ENCODE peak calls at places on chromosomes 3 and 15, in four cellular contexts. One of them, this sample, is unnamed.

GRCh38 chr15:100889359-100890058 is 9.9 kb downstream of the ALDH1A3 start:
- DNase-seq in endothelial cell: no peak
- DNase-seq in glutamatergic neuron: no peak
- DNase-seq in MCF 10A: no peak
- DNase-seq in this sample: peak; percentile 69

GRCh38 chr3:126512916-126513650 is 4.5 kb downstream of the UROC1 start:
- DNase-seq in endothelial cell: no peak
- DNase-seq in glutamatergic neuron: peak; percentile 12
- DNase-seq in MCF 10A: no peak
- DNase-seq in this sample: no peak

GRCh38 chr3:40915346-40915865 is 283.9 kb upstream of the CTNNB1 start:
- DNase-seq in endothelial cell: no peak
- DNase-seq in glutamatergic neuron: no peak
- DNase-seq in MCF 10A: no peak
- DNase-seq in this sample: no peak

GRCh38 chr3:5023777-5024346 is 44.6 kb downstream of the BHLHE40 start:
- DNase-seq in endothelial cell: no peak
- DNase-seq in glutamatergic neuron: no peak
- DNase-seq in MCF 10A: no peak
- DNase-seq in this sample: no peak

GRCh38 chr15:31387101-31387482 is 60.5 kb downstream of the KLF13 start:
- DNase-seq in endothelial cell: no peak
- DNase-seq in glutamatergic neuron: no peak
- DNase-seq in MCF 10A: no peak
- DNase-seq in this sample: no peak

GRCh38 chr15:101565377-101565776 is 75.9 kb upstream of the PCSK6 start:
- DNase-seq in endothelial cell: no peak
- DNase-seq in glutamatergic neuron: no peak
- DNase-seq in MCF 10A: no peak
- DNase-seq in this sample: no peak

GRCh38 chr3:83065861-83066260 is 1304.4 kb upstream of the GBE1 start:
- DNase-seq in endothelial cell: no peak
- DNase-seq in glutamatergic neuron: no peak
- DNase-seq in MCF 10A: peak; percentile 9
- DNase-seq in this sample: no peak

GRCh38 chr3:178875157-178875556 is 196.5 kb downstream of the ZMAT3 start:
- DNase-seq in endothelial cell: no peak
- DNase-seq in glutamatergic neuron: no peak
- DNase-seq in MCF 10A: no peak
- DNase-seq in this sample: no peak

GRCh38 chr15:31257286-31257685 is 69.3 kb upstream of the KLF13 start:
- DNase-seq in endothelial cell: no peak
- DNase-seq in glutamatergic neuron: no peak
- DNase-seq in MCF 10A: no peak
- DNase-seq in this sample: no peak

GRCh38 chr3:185283374-185283935 is 29.6 kb upstream of the EHHADH start:
- DNase-seq in endothelial cell: no peak
- DNase-seq in glutamatergic neuron: no peak
- DNase-seq in MCF 10A: peak; percentile 24
- DNase-seq in this sample: peak; percentile 58

GRCh38 chr15:37773111-37773860 is 161.2 kb upstream of the TMCO5A start:
- DNase-seq in endothelial cell: no peak
- DNase-seq in glutamatergic neuron: no peak
- DNase-seq in MCF 10A: no peak
- DNase-seq in this sample: no peak

GRCh38 chr15:74788716-74789151 is 6.9 kb downstream of the CSK start:
- DNase-seq in endothelial cell: no peak
- DNase-seq in glutamatergic neuron: peak; percentile 40
- DNase-seq in MCF 10A: no peak
- DNase-seq in this sample: no peak

GRCh38 chr3:23701711-23702110 is 104.0 kb upstream of the UBE2E1 start:
- DNase-seq in endothelial cell: no peak
- DNase-seq in glutamatergic neuron: no peak
- DNase-seq in MCF 10A: no peak
- DNase-seq in this sample: no peak

GRCh38 chr3:8886556-8886955 is 76.7 kb downstream of the RAD18 start:
- DNase-seq in endothelial cell: no peak
- DNase-seq in glutamatergic neuron: no peak
- DNase-seq in MCF 10A: no peak
- DNase-seq in this sample: no peak

GRCh38 chr3:160605315-160605714 is 39.9 kb upstream of the KPNA4 start:
- DNase-seq in endothelial cell: no peak
- DNase-seq in glutamatergic neuron: no peak
- DNase-seq in MCF 10A: no peak
- DNase-seq in this sample: no peak

GRCh38 chr3:120780977-120781376 is 38.4 kb downstream of the GTF2E1 start:
- DNase-seq in endothelial cell: no peak
- DNase-seq in glutamatergic neuron: no peak
- DNase-seq in MCF 10A: peak; percentile 84
- DNase-seq in this sample: peak; percentile 7

GRCh38 chr15:66876423-66876730 is 174.3 kb downstream of the SMAD6 start:
- DNase-seq in endothelial cell: no peak
- DNase-seq in glutamatergic neuron: no peak
- DNase-seq in MCF 10A: no peak
- DNase-seq in this sample: no peak

GRCh38 chr3:128095222-128095703 is 28.3 kb downstream of the RUVBL1 start:
- DNase-seq in endothelial cell: peak; percentile 89
- DNase-seq in glutamatergic neuron: peak; percentile 91
- DNase-seq in MCF 10A: peak; percentile 88
- DNase-seq in this sample: peak; percentile 86

GRCh38 chr3:44685128-44685800 is 27.2 kb upstream of the ZNF502 start:
- DNase-seq in endothelial cell: peak; percentile 68
- DNase-seq in glutamatergic neuron: peak; percentile 82
- DNase-seq in MCF 10A: no peak
- DNase-seq in this sample: peak; percentile 57

GRCh38 chr15:71841563-71841962 is 31.2 kb downstream of the NR2E3 start:
- DNase-seq in endothelial cell: no peak
- DNase-seq in glutamatergic neuron: no peak
- DNase-seq in MCF 10A: no peak
- DNase-seq in this sample: no peak

GRCh38 chr15:39270976-39271375 is 309.9 kb upstream of the THBS1 start:
- DNase-seq in endothelial cell: no peak
- DNase-seq in glutamatergic neuron: no peak
- DNase-seq in MCF 10A: peak; percentile 55
- DNase-seq in this sample: peak; percentile 37

GRCh38 chr15:89018235-89018634 is 70.0 kb upstream of the ABHD2 start:
- DNase-seq in endothelial cell: no peak
- DNase-seq in glutamatergic neuron: no peak
- DNase-seq in MCF 10A: no peak
- DNase-seq in this sample: no peak

GRCh38 chr3:98500019-98500418 is 2.5 kb downstream of the OR5K2 start:
- DNase-seq in endothelial cell: no peak
- DNase-seq in glutamatergic neuron: no peak
- DNase-seq in MCF 10A: no peak
- DNase-seq in this sample: peak; percentile 67

GRCh38 chr3:61927332-61927731 is 366.0 kb downstream of the PTPRG start:
- DNase-seq in endothelial cell: no peak
- DNase-seq in glutamatergic neuron: no peak
- DNase-seq in MCF 10A: peak; percentile 16
- DNase-seq in this sample: no peak

GRCh38 chr3:55469957-55470526 is 17.1 kb downstream of the WNT5A start:
- DNase-seq in endothelial cell: no peak
- DNase-seq in glutamatergic neuron: no peak
- DNase-seq in MCF 10A: no peak
- DNase-seq in this sample: no peak

GRCh38 chr3:55471084-55471483 is 16.0 kb downstream of the WNT5A start:
- DNase-seq in endothelial cell: no peak
- DNase-seq in glutamatergic neuron: no peak
- DNase-seq in MCF 10A: no peak
- DNase-seq in this sample: no peak

GRCh38 chr3:55474213-55474632 is 12.9 kb downstream of the WNT5A start:
- DNase-seq in endothelial cell: peak; percentile 43
- DNase-seq in glutamatergic neuron: peak; percentile 65
- DNase-seq in MCF 10A: no peak
- DNase-seq in this sample: no peak

GRCh38 chr3:55473788-55474187 is 13.3 kb downstream of the WNT5A start:
- DNase-seq in endothelial cell: no peak
- DNase-seq in glutamatergic neuron: no peak
- DNase-seq in MCF 10A: no peak
- DNase-seq in this sample: no peak

GRCh38 chr3:55471522-55472280 is 15.4 kb downstream of the WNT5A start:
- DNase-seq in endothelial cell: no peak
- DNase-seq in glutamatergic neuron: no peak
- DNase-seq in MCF 10A: no peak
- DNase-seq in this sample: no peak
- TF ChIP-seq CTCF in endothelial cell: no peak
- TF ChIP-seq CTCF in glutamatergic neuron: no peak
- TF ChIP-seq CTCF in MCF 10A: no peak
- TF ChIP-seq CTCF in this sample: no peak

GRCh38 chr3:107745354-107745753 is 222.6 kb downstream of the BBX start:
- DNase-seq in endothelial cell: no peak
- DNase-seq in glutamatergic neuron: peak; percentile 27
- DNase-seq in MCF 10A: no peak
- DNase-seq in this sample: no peak
- TF ChIP-seq CTCF in endothelial cell: no peak
- TF ChIP-seq CTCF in glutamatergic neuron: no peak
- TF ChIP-seq CTCF in MCF 10A: no peak
- TF ChIP-seq CTCF in this sample: no peak

GRCh38 chr3:100634493-100635272 is 25.3 kb downstream of the ADGRG7 start:
- DNase-seq in endothelial cell: peak; percentile 26
- DNase-seq in glutamatergic neuron: peak; percentile 19
- DNase-seq in MCF 10A: peak; percentile 72
- DNase-seq in this sample: peak; percentile 17
- TF ChIP-seq CTCF in endothelial cell: no peak
- TF ChIP-seq CTCF in glutamatergic neuron: no peak
- TF ChIP-seq CTCF in MCF 10A: no peak
- TF ChIP-seq CTCF in this sample: no peak

DNA sequence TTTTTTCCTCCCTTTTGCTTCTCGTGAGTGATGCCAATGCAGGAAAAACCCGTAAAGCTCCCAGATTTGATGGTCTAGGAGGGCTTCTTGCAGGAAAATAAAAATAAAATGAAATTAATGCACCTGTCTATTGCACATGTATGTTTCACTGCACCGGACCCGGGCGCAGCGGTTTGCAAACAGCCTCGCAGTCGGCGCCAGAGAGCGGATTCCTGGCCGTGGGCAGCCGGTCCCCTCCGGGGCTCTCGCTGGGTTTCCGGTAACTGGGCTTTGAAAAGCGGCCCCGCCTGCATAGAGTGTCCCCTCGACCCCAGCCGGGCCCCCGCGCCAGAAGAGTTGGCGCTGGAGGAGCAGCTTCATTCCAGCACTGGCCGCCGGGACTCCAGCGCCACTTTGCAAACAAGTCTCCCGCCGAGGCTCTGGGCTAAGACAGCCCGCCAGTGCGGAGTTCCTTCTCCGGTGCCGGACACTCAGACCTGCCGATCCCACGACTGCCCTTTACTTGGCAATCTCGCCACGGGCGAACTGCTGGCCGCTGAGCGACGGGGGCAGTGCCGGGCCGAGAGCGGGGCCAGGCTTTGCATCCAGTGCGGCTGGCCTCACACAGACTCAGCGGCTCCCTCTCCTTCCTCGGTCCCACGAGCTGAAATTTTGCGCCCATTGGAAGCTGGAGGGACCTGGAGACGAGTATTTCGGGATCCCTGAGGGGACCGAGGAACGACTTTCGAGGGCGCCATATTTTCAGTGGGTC is 225.9 kb upstream of the C2CD4B start:
- DNase-seq in endothelial cell: peak; percentile 43
- DNase-seq in glutamatergic neuron: peak; percentile 63
- DNase-seq in MCF 10A: peak; percentile 48
- DNase-seq in this sample: no peak
- TF ChIP-seq CTCF in endothelial cell: no peak
- TF ChIP-seq CTCF in glutamatergic neuron: no peak
- TF ChIP-seq CTCF in MCF 10A: no peak
- TF ChIP-seq CTCF in this sample: no peak

GRCh38 chr15:63610209-63610841 is 13.1 kb downstream of the FBXL22 start:
- DNase-seq in endothelial cell: peak; percentile 62
- DNase-seq in glutamatergic neuron: peak; percentile 72
- DNase-seq in MCF 10A: peak; percentile 78
- DNase-seq in this sample: peak; percentile 77
- TF ChIP-seq CTCF in endothelial cell: peak; percentile 65
- TF ChIP-seq CTCF in glutamatergic neuron: peak; percentile 69
- TF ChIP-seq CTCF in MCF 10A: peak; percentile 50
- TF ChIP-seq CTCF in this sample: peak; percentile 84

GRCh38 chr3:134307425-134307824 is 56.8 kb upstream of the RYK start:
- DNase-seq in endothelial cell: no peak
- DNase-seq in glutamatergic neuron: no peak
- DNase-seq in MCF 10A: peak; percentile 55
- DNase-seq in this sample: no peak

GRCh38 chr3:134306334-134306733 is 55.7 kb upstream of the RYK start:
- DNase-seq in endothelial cell: no peak
- DNase-seq in glutamatergic neuron: no peak
- DNase-seq in MCF 10A: no peak
- DNase-seq in this sample: no peak

GRCh38 chr3:134309987-134310700 is 59.5 kb upstream of the RYK start:
- DNase-seq in endothelial cell: no peak
- DNase-seq in glutamatergic neuron: no peak
- DNase-seq in MCF 10A: peak; percentile 72
- DNase-seq in this sample: peak; percentile 92

GRCh38 chr3:134311265-134311664 is 60.6 kb upstream of the RYK start:
- DNase-seq in endothelial cell: no peak
- DNase-seq in glutamatergic neuron: no peak
- DNase-seq in MCF 10A: no peak
- DNase-seq in this sample: no peak

GRCh38 chr3:134308350-134308891 is 57.8 kb upstream of the RYK start:
- DNase-seq in endothelial cell: peak; percentile 81
- DNase-seq in glutamatergic neuron: peak; percentile 83
- DNase-seq in MCF 10A: peak; percentile 83
- DNase-seq in this sample: peak; percentile 88
- TF ChIP-seq CTCF in endothelial cell: peak; percentile 100
- TF ChIP-seq CTCF in glutamatergic neuron: peak; percentile 99
- TF ChIP-seq CTCF in MCF 10A: peak; percentile 97
- TF ChIP-seq CTCF in this sample: peak; percentile 99